ENCODE peak calls at places on chromosomes 16 and 17, in eight cellular contexts. W, B, V, O, F, X, N and E are unnamed samples.

GRCh38 chr16:80718480-80719220 is 85.7 kb downstream of the CDYL2 start:
- DNase-seq in F (no peak), N (no peak), W (no peak), X (no peak), V (peak; percentile 44), B (no peak), O (peak; percentile 86), E (no peak)

GRCh38 chr16:56776562-56776961 is 46.6 kb downstream of the NUP93 start:
- DNase-seq in X (no peak), V (peak; percentile 76), B (no peak), F (peak; percentile 80), W (no peak), N (no peak), O (peak; percentile 18), E (no peak)

GRCh38 chr16:27759947-27760844 is 210.3 kb downstream of the KATNIP start:
- DNase-seq in F (no peak), B (no peak), O (no peak), N (no peak), X (no peak), W (no peak), V (no peak), E (no peak)

GRCh38 chr17:52686140-52686539 is 527.6 kb upstream of the CA10 start:
- DNase-seq in W (no peak), F (no peak), V (no peak), B (no peak), N (no peak), X (no peak), O (no peak), E (no peak)

GRCh38 chr16:67910162-67910561 is 17.1 kb downstream of the PSKH1 start:
- DNase-seq in B (no peak), W (no peak), O (no peak), N (peak; percentile 42), V (peak; percentile 72), X (no peak), F (peak; percentile 60), E (no peak)

GRCh38 chr16:4320030-4320429 is 4.2 kb downstream of the GLIS2 start:
- DNase-seq in W (no peak), F (no peak), B (no peak), O (no peak), X (no peak), V (peak; percentile 27), N (no peak), E (no peak)

GRCh38 chr16:48168089-48168488 is 12.3 kb upstream of the ABCC12 start:
- DNase-seq in N (no peak), V (no peak), X (no peak), O (no peak), W (no peak), F (no peak), B (no peak), E (no peak)

GRCh38 chr16:83054302-83054701 is 427.5 kb downstream of the CDH13 start:
- DNase-seq in O (no peak), X (no peak), W (no peak), F (no peak), V (no peak), N (no peak), B (no peak), E (no peak)

GRCh38 chr17:2731807-2732206 is 17.6 kb downstream of the CCDC92B start:
- DNase-seq in W (no peak), N (no peak), V (no peak), O (no peak), B (no peak), X (no peak), F (no peak), E (no peak)

GRCh38 chr16:57795431-57795878 is 6.8 kb downstream of the KIFC3 start:
- DNase-seq in N (peak; percentile 24), O (no peak), V (peak; percentile 70), W (peak; percentile 45), B (peak; percentile 75), F (peak; percentile 38), X (no peak), E (no peak)

GRCh38 chr17:47948706-47949196 is 7.4 kb downstream of the PNPO start:
- DNase-seq in X (no peak), F (no peak), W (no peak), N (no peak), V (no peak), B (no peak), O (peak; percentile 71), E (no peak)

GRCh38 chr16:8376430-8376829 is 213.9 kb downstream of the TMEM114 start:
- DNase-seq in W (no peak), B (no peak), X (no peak), V (no peak), F (peak; percentile 1), O (no peak), N (no peak), E (no peak)

GRCh38 chr16:57830890-57831484 is 28.7 kb upstream of the KIFC3 start:
- DNase-seq in B (no peak), V (no peak), F (no peak), X (no peak), O (no peak), N (no peak), W (no peak), E (no peak)

GRCh38 chr17:17096438-17097178 is 54.4 kb downstream of the MPRIP start:
- DNase-seq in F (peak; percentile 72), X (no peak), W (no peak), V (peak; percentile 40), N (no peak), B (no peak), O (no peak), E (peak; percentile 91)

GRCh38 chr16:84009282-84009681 is 33.3 kb downstream of the SLC38A8 start:
- DNase-seq in V (no peak), X (no peak), O (no peak), F (no peak), B (no peak), W (no peak), N (no peak), E (no peak)

GRCh38 chr17:10349403-10349802 is 23.4 kb downstream of the MYH13 start:
- DNase-seq in N (peak; percentile 8), V (no peak), X (no peak), O (no peak), W (peak; percentile 6), B (no peak), F (no peak), E (no peak)

GRCh38 chr17:78409191-78409621 is 30.8 kb downstream of the PGS1 start:
- DNase-seq in O (peak; percentile 77), W (no peak), B (no peak), F (no peak), X (no peak), N (no peak), V (no peak), E (no peak)

GRCh38 chr17:49051269-49051668 is 54.1 kb downstream of the IGF2BP1 start:
- DNase-seq in O (no peak), B (no peak), V (no peak), N (no peak), F (no peak), X (no peak), W (no peak), E (no peak)

GRCh38 chr17:27457731-27458523 is 1.7 kb downstream of the KSR1 start:
- DNase-seq in F (no peak), B (peak; percentile 73), V (peak; percentile 56), X (no peak), O (no peak), N (no peak), W (no peak), E (no peak)

GRCh38 chr16:53816211-53816610 is 112.3 kb downstream of the FTO start:
- DNase-seq in X (no peak), O (no peak), F (peak; percentile 87), W (no peak), V (no peak), N (no peak), B (no peak), E (no peak)

GRCh38 chr17:1705004-1705403 is 5.2 kb downstream of the TLCD2 start:
- DNase-seq in F (no peak), N (no peak), W (no peak), X (no peak), O (no peak), V (no peak), B (no peak), E (no peak)